ENCODE peak calls at places on chromosomes 13 and 19, in nine cellular contexts. S is WTC11; H is stimulated activated CD8-positive, alpha-beta memory T cell treated with anti-CD3 and anti-CD28 coated beads, Interleukin-4, amount 100 ng/mL, for 1 hour; V is retina; A is AML-193; U is iPS-NIHi11; W is GM12892; B is activated CD4-positive, alpha-beta T cell treated with anti-CD3 and anti-CD28 coated beads for 24 hours; R is brain microvascular endothelial cell. X is an unnamed sample.
A peak's percentile ranks its signal among the peaks of the same experiment; 100 is the strongest.

GRCh38 chr19:35088514-35088913 is 27.1 kb upstream of the FXYD3 start:
- DNase-seq in S (no peak), H (no peak), V (no peak), A (no peak), U (peak; percentile 9), W (no peak), B (no peak), R (peak; percentile 69), X (no peak)

GRCh38 chr13:104286566-104287290 is 1220.5 kb upstream of the SLC10A2 start:
- DNase-seq in S (peak; percentile 26), H (no peak), V (no peak), A (no peak), U (peak; percentile 46), W (no peak), B (no peak), R (no peak), X (no peak)

GRCh38 chr13:51015973-51016372 is 95.1 kb downstream of the C13orf42 start:
- DNase-seq in S (no peak), H (no peak), V (no peak), A (no peak), U (no peak), W (no peak), B (no peak), R (no peak), X (no peak)

GRCh38 chr13:35917252-35917941 is 213.8 kb downstream of the DCLK1 start:
- DNase-seq in S (no peak), H (no peak), V (no peak), A (no peak), U (no peak), W (no peak), B (no peak), R (no peak), X (no peak)

GRCh38 chr13:19590423-19590822 is 29.1 kb upstream of the TPTE2 start:
- DNase-seq in S (no peak), H (no peak), V (no peak), A (no peak), U (no peak), W (no peak), B (no peak), R (no peak), X (no peak)

GRCh38 chr13:49608932-49609331 is 19.4 kb upstream of the ARL11 start:
- DNase-seq in S (no peak), H (no peak), V (no peak), A (peak; percentile 56), U (no peak), W (no peak), B (no peak), R (no peak), X (no peak)

GRCh38 chr19:8615813-8616596 is 5.5 kb upstream of the ADAMTS10 start:
- DNase-seq in S (peak; percentile 77), H (peak; percentile 32), V (peak; percentile 70), A (peak; percentile 63), U (peak; percentile 68), W (no peak), B (peak; percentile 56), R (peak; percentile 73), X (peak; percentile 61)

GRCh38 chr13:73299787-73300186 is 241.0 kb downstream of the KLF5 start:
- DNase-seq in S (no peak), H (no peak), V (no peak), A (no peak), U (no peak), W (no peak), B (no peak), R (no peak), X (no peak)

GRCh38 chr19:10644351-10645007 is 9.7 kb upstream of the ILF3 start:
- DNase-seq in S (peak; percentile 93), H (peak; percentile 68), V (peak; percentile 83), A (peak; percentile 68), U (peak; percentile 93), W (peak; percentile 92), B (peak; percentile 79), R (peak; percentile 61), X (peak; percentile 92)

GRCh38 chr13:50255639-50256038 is 240.4 kb downstream of the KCNRG start:
- DNase-seq in S (no peak), H (no peak), V (no peak), A (no peak), U (no peak), W (no peak), B (no peak), R (no peak), X (no peak)

GRCh38 chr13:113785051-113786010 is 26.3 kb downstream of the TMEM255B start:
- DNase-seq in S (no peak), H (no peak), V (no peak), A (peak; percentile 67), U (no peak), W (no peak), B (no peak), R (peak; percentile 24), X (no peak)

GRCh38 chr13:110907951-110908898 is 6.6 kb downstream of the ANKRD10 start:
- DNase-seq in S (no peak), H (no peak), V (no peak), A (no peak), U (peak; percentile 37), W (no peak), B (no peak), R (no peak), X (no peak)

GRCh38 chr19:50415661-50416033 is 3.1 kb upstream of the SPIB start:
- DNase-seq in S (no peak), H (no peak), V (no peak), A (no peak), U (no peak), W (peak; percentile 97), B (no peak), R (no peak), X (peak; percentile 47)

GRCh38 chr13:67230774-67231480 is 791 bp upstream of the PCDH9 start:
- DNase-seq in S (peak; percentile 69), H (no peak), V (peak; percentile 93), A (peak; percentile 17), U (peak; percentile 53), W (peak; percentile 10), B (no peak), R (peak; percentile 48), X (peak; percentile 77)

GRCh38 chr19:19540707-19541515 is 2.8 kb downstream of the CILP2 start:
- DNase-seq in S (peak; percentile 98), H (peak; percentile 32), V (peak; percentile 36), A (no peak), U (peak; percentile 93), W (peak; percentile 76), B (peak; percentile 76), R (no peak), X (peak; percentile 57)

GRCh38 chr19:54502518-54503048 is at the start of gene LAIR2:
- DNase-seq in S (no peak), H (no peak), V (no peak), A (no peak), U (no peak), W (no peak), B (no peak), R (no peak), X (no peak)

GRCh38 chr13:29743229-29743786 is 107.1 kb downstream of the UBL3 start:
- DNase-seq in S (no peak), H (no peak), V (peak; percentile 37), A (no peak), U (no peak), W (no peak), B (no peak), R (no peak), X (peak; percentile 64)

GRCh38 chr19:46289724-46290619 is 6.9 kb upstream of the HIF3A start:
- DNase-seq in S (no peak), H (no peak), V (no peak), A (no peak), U (no peak), W (no peak), B (no peak), R (no peak), X (no peak)

GRCh38 chr13:32426981-32427851 is 714 bp downstream of the N4BP2L1 start:
- DNase-seq in S (peak; percentile 77), H (no peak), V (peak; percentile 74), A (peak; percentile 60), U (peak; percentile 71), W (peak; percentile 29), B (peak; percentile 26), R (no peak), X (peak; percentile 64)

GRCh38 chr19:14516048-14516534 is 2.1 kb downstream of the DNAJB1 start:
- DNase-seq in S (no peak), H (no peak), V (no peak), A (no peak), U (no peak), W (no peak), B (no peak), R (no peak), X (no peak)

GRCh38 chr19:55801416-55801815 is 30.4 kb downstream of the NLRP11 start:
- DNase-seq in S (no peak), H (no peak), V (no peak), A (no peak), U (no peak), W (no peak), B (no peak), R (no peak), X (no peak)

GRCh38 chr13:75636339-75637095 is 387 bp downstream of the LMO7 start:
- DNase-seq in S (peak; percentile 57), H (no peak), V (peak; percentile 73), A (peak; percentile 40), U (peak; percentile 61), W (peak; percentile 48), B (peak; percentile 16), R (no peak), X (peak; percentile 25)

GRCh38 chr13:95603887-95604533 is 40.5 kb downstream of the DZIP1 start:
- DNase-seq in S (no peak), H (no peak), V (no peak), A (no peak), U (peak; percentile 29), W (no peak), B (no peak), R (peak; percentile 54), X (peak; percentile 35)

GRCh38 chr13:36432106-36432544 is at the start of gene CCNA1:
- DNase-seq in S (peak; percentile 89), H (no peak), V (no peak), A (no peak), U (peak; percentile 89), W (peak; percentile 22), B (peak; percentile 9), R (no peak), X (no peak)

GRCh38 chr19:2543463-2544442 is 67.8 kb downstream of the GADD45B start:
- DNase-seq in S (peak; percentile 91), H (peak; percentile 29), V (peak; percentile 92), A (peak; percentile 44), U (peak; percentile 84), W (peak; percentile 63), B (peak; percentile 56), R (peak; percentile 97), X (peak; percentile 95)